ENCODE peak calls at places on chromosomes 4 and X, in four cellular contexts. L is HepG2, E is H1, F is GM12878. Q is an unnamed sample.

GRCh38 chr4:88761861-88762523 is 64.4 kb upstream of the NAP1L5 start:
- DNase-seq in L (peak; percentile 23), E (no peak), F (no peak), Q (no peak)

GRCh38 chrX:153906126-153906917 is 1.8 kb downstream of the AVPR2 start:
- DNase-seq in L (no peak), E (no peak), F (no peak), Q (no peak)

GRCh38 chr4:36385951-36386561 is 104.6 kb downstream of the DTHD1 start:
- DNase-seq in L (no peak), E (no peak), F (peak; percentile 63), Q (no peak)

GRCh38 chrX:130155564-130155963 is 10.1 kb downstream of the AIFM1 start:
- DNase-seq in L (no peak), E (no peak), F (no peak), Q (no peak)

GRCh38 chr4:99330648-99331047 is 9.4 kb upstream of the ADH1B start:
- DNase-seq in L (no peak), E (no peak), F (no peak), Q (no peak)

GRCh38 chr4:76377922-76378321 is 43.0 kb downstream of the CCDC158 start:
- DNase-seq in L (peak; percentile 44), E (no peak), F (no peak), Q (peak; percentile 58)

GRCh38 chr4:94298725-94299252 is 43.8 kb downstream of the HPGDS start:
- DNase-seq in L (peak; percentile 82), E (no peak), F (no peak), Q (no peak)

GRCh38 chr4:72942565-72942964 is 127.0 kb downstream of the COX18 start:
- DNase-seq in L (no peak), E (no peak), F (no peak), Q (no peak)

GRCh38 chr4:25702848-25703247 is 47.2 kb downstream of the SLC34A2 start:
- DNase-seq in L (no peak), E (no peak), F (no peak), Q (no peak)

GRCh38 chr4:128241425-128241913 is 46.1 kb downstream of the PGRMC2 start:
- DNase-seq in L (peak; percentile 57), E (peak; percentile 9), F (no peak), Q (peak; percentile 12)
- TF ChIP-seq TCF12 in L (no peak), E (no peak), F (no peak), Q (peak; percentile 96)

GRCh38 chrX:119579414-119579813 is 5.1 kb downstream of the UBE2A start:
- DNase-seq in L (no peak), E (no peak), F (no peak), Q (no peak)
- TF ChIP-seq TCF12 in L (no peak), E (no peak), F (no peak), Q (no peak)

DNA sequence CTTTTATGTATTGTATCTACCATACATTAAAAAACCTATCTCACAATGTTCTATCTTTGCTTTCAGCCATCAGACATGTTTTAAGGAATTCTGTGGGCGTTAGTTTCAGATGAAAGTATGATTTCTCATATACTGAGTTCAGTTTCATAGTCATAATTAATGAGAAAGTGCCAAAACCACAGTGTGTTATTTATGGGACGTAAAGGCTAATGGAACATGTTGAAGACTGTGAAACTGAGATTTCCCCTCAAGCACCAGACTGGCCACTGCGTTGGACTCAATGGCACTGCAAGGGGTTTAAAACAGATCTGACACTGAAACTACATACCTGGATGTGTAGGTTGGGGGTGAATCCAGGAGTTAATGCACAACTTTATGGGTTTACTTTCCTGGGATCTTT is 32.0 kb downstream of the F8 start:
- DNase-seq in L (no peak), E (no peak), F (peak; percentile 66), Q (no peak)
- TF ChIP-seq TCF12 in L (no peak), E (no peak), F (no peak), Q (no peak)

GRCh38 chrX:48715876-48716502 is 19.5 kb downstream of the SUV39H1 start:
- DNase-seq in L (no peak), E (no peak), F (no peak), Q (no peak)

GRCh38 chrX:48711929-48712505 is 15.5 kb downstream of the SUV39H1 start:
- DNase-seq in L (peak; percentile 61), E (no peak), F (no peak), Q (no peak)

GRCh38 chrX:48715066-48715465 is 18.5 kb downstream of the SUV39H1 start:
- DNase-seq in L (no peak), E (no peak), F (no peak), Q (no peak)

GRCh38 chrX:48714573-48714972 is 18.0 kb downstream of the SUV39H1 start:
- DNase-seq in L (no peak), E (no peak), F (no peak), Q (no peak)

GRCh38 chrX:48713847-48714246 is 17.3 kb downstream of the SUV39H1 start:
- DNase-seq in L (no peak), E (no peak), F (no peak), Q (no peak)
- TF ChIP-seq TCF12 in L (no peak), E (no peak), F (no peak), Q (no peak)

DNA sequence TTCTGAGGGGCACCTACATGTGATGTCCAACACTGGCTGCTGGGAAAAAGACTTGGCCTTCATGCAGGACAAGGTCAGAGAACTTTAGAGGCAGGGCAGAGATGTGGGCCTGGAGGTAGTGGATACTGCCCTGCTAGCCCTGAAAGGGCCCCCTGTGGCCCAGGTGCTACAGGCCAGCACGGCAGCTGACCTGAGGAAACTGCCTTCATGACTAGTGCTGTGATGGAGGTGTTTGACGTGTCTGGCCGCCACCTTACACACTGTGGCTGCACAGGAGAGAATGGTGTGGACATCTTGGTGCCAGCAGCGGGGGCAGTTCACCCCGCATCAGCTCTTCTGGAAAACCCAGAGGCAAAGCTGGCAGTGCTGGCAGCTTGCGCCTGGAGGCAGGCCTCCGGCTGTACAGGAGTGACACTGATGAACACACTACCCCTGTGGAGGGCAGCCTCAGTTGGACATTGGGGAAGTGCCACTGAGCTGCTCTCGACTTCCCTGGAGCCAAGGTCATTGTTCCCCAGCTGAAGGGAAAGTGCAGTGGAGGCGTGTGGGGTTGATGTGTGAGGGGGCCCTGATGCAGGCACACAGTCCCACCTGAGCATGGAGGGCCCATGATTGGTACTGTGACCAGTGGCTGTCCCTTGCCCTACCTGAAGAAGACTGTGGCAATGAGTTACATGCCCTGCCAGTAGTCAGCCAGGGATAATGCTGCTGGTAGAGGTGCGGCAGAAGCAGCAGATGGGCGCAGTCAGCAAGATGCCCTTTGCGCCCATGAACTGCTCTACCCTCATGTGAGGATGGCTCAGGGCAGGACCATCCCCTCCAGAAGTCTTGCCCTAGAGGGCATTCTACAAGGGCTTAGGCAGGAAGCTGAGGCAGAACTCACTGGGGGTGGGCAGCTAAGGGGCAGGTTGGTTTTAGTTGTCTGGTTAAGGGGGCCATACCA is 36.9 kb downstream of the COQ2 start:
- DNase-seq in L (no peak), E (no peak), F (no peak), Q (no peak)
- TF ChIP-seq TCF12 in L (no peak), E (no peak), F (no peak), Q (no peak)

GRCh38 chr4:53709693-53710092 is 118.4 kb upstream of the LNX1 start:
- DNase-seq in L (no peak), E (no peak), F (no peak), Q (no peak)

GRCh38 chr4:53705151-53705764 is 114.0 kb upstream of the LNX1 start:
- DNase-seq in L (no peak), E (no peak), F (peak; percentile 47), Q (no peak)

GRCh38 chr4:53705972-53706371 is 114.7 kb upstream of the LNX1 start:
- DNase-seq in L (no peak), E (no peak), F (no peak), Q (no peak)

GRCh38 chr4:53704329-53704728 is 113.0 kb upstream of the LNX1 start:
- DNase-seq in L (no peak), E (no peak), F (no peak), Q (no peak)

DNA sequence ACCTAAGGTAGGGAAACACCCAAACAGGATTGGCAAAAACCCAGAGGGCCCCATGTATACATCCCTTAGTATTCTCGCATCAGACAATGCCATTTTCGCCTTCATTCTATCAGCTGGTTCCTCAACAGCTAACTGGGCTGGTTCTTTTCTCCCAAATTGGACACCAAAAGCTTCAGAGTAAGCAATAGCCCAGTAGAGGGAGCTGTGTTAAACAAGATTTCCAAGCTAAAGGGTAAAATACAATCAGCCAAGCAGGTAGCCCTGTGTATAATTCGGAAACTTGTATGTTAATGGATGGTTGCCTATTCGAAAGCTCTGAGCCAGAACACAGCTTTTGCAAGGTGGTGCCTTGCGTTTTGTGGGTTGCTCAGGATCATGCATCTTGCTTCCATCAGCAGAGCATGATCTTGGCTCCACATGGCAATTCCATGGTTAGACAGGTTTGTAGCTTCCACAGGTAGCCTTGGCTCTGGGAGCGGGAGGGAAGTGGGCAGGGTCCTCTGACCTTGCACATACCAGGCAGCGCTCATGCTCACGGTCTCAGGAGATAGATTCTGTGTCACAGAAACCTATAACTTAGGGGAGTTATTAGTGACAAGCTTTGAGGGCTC is 115.2 kb upstream of the LNX1 start:
- DNase-seq in L (peak; percentile 35), E (no peak), F (peak; percentile 45), Q (peak; percentile 8)
- TF ChIP-seq TCF12 in L (no peak), E (no peak), F (no peak), Q (no peak)

DNA sequence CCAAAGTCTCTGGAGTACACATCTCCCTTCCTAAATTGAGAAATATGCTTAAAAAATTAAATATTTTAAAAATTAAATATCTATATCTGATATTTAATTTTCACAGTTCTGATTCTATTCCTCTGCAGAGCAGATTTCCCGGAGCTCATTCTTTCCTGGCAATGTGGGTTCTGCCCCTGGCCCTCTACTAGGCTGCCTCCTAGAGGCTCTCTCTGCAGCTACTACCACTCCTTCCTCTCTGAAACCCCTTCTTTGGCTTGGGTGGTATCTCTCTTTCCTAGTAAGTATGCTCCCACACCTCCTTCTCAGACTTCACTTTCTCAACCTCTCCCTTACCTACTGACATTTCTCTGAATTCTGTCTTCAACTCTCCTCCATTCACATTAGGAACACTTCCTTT is 45.3 kb downstream of the RPGR start:
- DNase-seq in L (no peak), E (no peak), F (no peak), Q (no peak)
- TF ChIP-seq TCF12 in L (no peak), E (no peak), F (no peak), Q (no peak)

GRCh38 chrX:128973033-128973432 is 550.3 kb downstream of the SMARCA1 start:
- DNase-seq in L (no peak), E (no peak), F (no peak), Q (no peak)

GRCh38 chrX:128975716-128976115 is 547.6 kb downstream of the SMARCA1 start:
- DNase-seq in L (peak; percentile 23), E (peak; percentile 31), F (no peak), Q (peak; percentile 41)
- TF ChIP-seq TCF12 in L (no peak), E (no peak), F (no peak), Q (no peak)

GRCh38 chrX:32045149-32045548 is 973.3 kb upstream of the FTHL17 start:
- DNase-seq in L (no peak), E (no peak), F (no peak), Q (no peak)

DNA sequence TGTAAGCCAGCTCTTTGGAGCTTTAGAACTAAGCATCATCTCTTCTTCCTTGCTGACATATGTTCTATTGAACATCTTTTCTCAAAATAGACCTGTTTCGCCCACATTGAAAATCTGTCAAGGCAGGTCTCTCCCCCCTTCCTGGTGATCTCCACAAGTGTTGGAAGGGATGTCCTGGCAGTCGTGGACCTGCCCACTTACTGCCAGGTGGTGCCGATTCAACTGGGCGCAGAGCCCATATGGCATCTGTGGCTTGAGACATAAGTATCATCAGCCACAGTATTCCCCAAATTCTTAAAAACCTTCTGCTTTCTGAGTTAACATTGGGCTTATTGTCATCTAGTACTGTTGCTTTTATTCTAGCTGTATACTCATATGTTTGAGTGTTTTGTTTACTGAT is 969.3 kb upstream of the FTHL17 start:
- DNase-seq in L (no peak), E (no peak), F (no peak), Q (no peak)
- TF ChIP-seq TCF12 in L (no peak), E (no peak), F (no peak), Q (no peak)